ENCODE peak calls at places on chromosomes 2 and 18, in ten cellular contexts. L, H, R, X, S, B, C, A, I and U are unnamed samples.

GRCh38 chr2:12728221-12728777 is 11.6 kb downstream of the TRIB2 start:
- DNase-seq in L (no peak), H (no peak), R (no peak), X (peak), S (no peak), B (no peak), C (no peak), A (no peak), I (no peak), U (no peak)

GRCh38 chr18:80249217-80250093 is 2.1 kb upstream of the PARD6G start:
- DNase-seq in L (no peak), H (no peak), R (no peak), X (no peak), S (peak), B (no peak), C (peak), A (no peak), I (no peak), U (no peak)

GRCh38 chr2:217753460-217754200 is 249.2 kb downstream of the TNS1 start:
- DNase-seq in L (no peak), H (no peak), R (no peak), X (no peak), S (no peak), B (no peak), C (no peak), A (no peak), I (no peak), U (no peak)

GRCh38 chr18:79589601-79590091 is 90.0 kb upstream of the CTDP1 start:
- DNase-seq in L (no peak), H (no peak), R (no peak), X (peak), S (no peak), B (no peak), C (no peak), A (no peak), I (peak), U (no peak)

GRCh38 chr2:193818801-193819499 is 1624.2 kb upstream of the TMEFF2 start:
- DNase-seq in L (no peak), H (no peak), R (no peak), X (peak), S (no peak), B (no peak), C (no peak), A (no peak), I (no peak), U (no peak)

GRCh38 chr18:13513015-13513414 is 213.3 kb downstream of the FAM210A start:
- DNase-seq in L (no peak), H (no peak), R (no peak), X (no peak), S (no peak), B (no peak), C (no peak), A (no peak), I (no peak), U (no peak)

GRCh38 chr18:30991397-30991796 is 51.1 kb downstream of the DSC3 start:
- DNase-seq in L (no peak), H (no peak), R (no peak), X (no peak), S (no peak), B (no peak), C (no peak), A (no peak), I (no peak), U (no peak)

GRCh38 chr2:164542584-164543021 is 78.7 kb downstream of the GRB14 start:
- DNase-seq in L (no peak), H (peak), R (no peak), X (no peak), S (peak), B (no peak), C (peak), A (no peak), I (no peak), U (no peak)

GRCh38 chr18:62485684-62486083 is 37.1 kb upstream of the ZCCHC2 start:
- DNase-seq in L (no peak), H (peak), R (peak), X (no peak), S (peak), B (no peak), C (peak), A (no peak), I (no peak), U (no peak)

GRCh38 chr18:37553633-37554398 is 11.8 kb downstream of the CELF4 start:
- DNase-seq in L (no peak), H (no peak), R (no peak), X (peak), S (no peak), B (no peak), C (no peak), A (no peak), I (peak), U (no peak)

GRCh38 chr18:53567935-53568574 is 656.4 kb downstream of the MBD2 start:
- DNase-seq in L (no peak), H (peak), R (no peak), X (no peak), S (peak), B (no peak), C (no peak), A (peak), I (no peak), U (no peak)

GRCh38 chr2:31238126-31238905 is 4.4 kb downstream of the EHD3 start:
- DNase-seq in L (no peak), H (no peak), R (no peak), X (no peak), S (no peak), B (no peak), C (no peak), A (no peak), I (no peak), U (no peak)

GRCh38 chr2:213688129-213688528 is 403.9 kb downstream of the SPAG16 start:
- DNase-seq in L (no peak), H (no peak), R (no peak), X (no peak), S (no peak), B (no peak), C (no peak), A (no peak), I (no peak), U (no peak)

GRCh38 chr2:76984359-76984758 is 537.8 kb downstream of the LRRTM4 start:
- DNase-seq in L (no peak), H (no peak), R (no peak), X (no peak), S (no peak), B (no peak), C (no peak), A (no peak), I (no peak), U (no peak)

GRCh38 chr2:130790808-130791616 is 35.7 kb downstream of the AMER3 start:
- DNase-seq in L (no peak), H (no peak), R (no peak), X (peak), S (no peak), B (no peak), C (no peak), A (no peak), I (no peak), U (no peak)

GRCh38 chr18:3411327-3411726 is 38.6 kb upstream of the TGIF1 start:
- DNase-seq in L (no peak), H (no peak), R (no peak), X (no peak), S (no peak), B (no peak), C (no peak), A (no peak), I (no peak), U (no peak)

GRCh38 chr2:234502919-234503285 is 6.0 kb upstream of the ARL4C start:
- DNase-seq in L (no peak), H (no peak), R (no peak), X (no peak), S (peak), B (no peak), C (no peak), A (no peak), I (no peak), U (no peak)

GRCh38 chr2:114727012-114727411 is 284.6 kb downstream of the DPP10 start:
- DNase-seq in L (no peak), H (no peak), R (no peak), X (no peak), S (no peak), B (no peak), C (no peak), A (no peak), I (no peak), U (no peak)

GRCh38 chr2:219041252-219041651 is at the start of gene CFAP65:
- DNase-seq in L (peak), H (peak), R (peak), X (peak), S (no peak), B (no peak), C (peak), A (peak), I (no peak), U (no peak)

GRCh38 chr2:233791151-233791882 is 13.2 kb downstream of the MROH2A start:
- DNase-seq in L (no peak), H (no peak), R (no peak), X (peak), S (no peak), B (no peak), C (no peak), A (no peak), I (peak), U (no peak)

GRCh38 chr2:174826051-174826450 is 61.8 kb upstream of the CHRNA1 start:
- DNase-seq in L (no peak), H (peak), R (no peak), X (no peak), S (no peak), B (no peak), C (no peak), A (no peak), I (no peak), U (no peak)

GRCh38 chr18:10245517-10246175 is 208.8 kb upstream of the APCDD1 start:
- DNase-seq in L (no peak), H (no peak), R (no peak), X (no peak), S (no peak), B (no peak), C (no peak), A (no peak), I (no peak), U (no peak)

DNA sequence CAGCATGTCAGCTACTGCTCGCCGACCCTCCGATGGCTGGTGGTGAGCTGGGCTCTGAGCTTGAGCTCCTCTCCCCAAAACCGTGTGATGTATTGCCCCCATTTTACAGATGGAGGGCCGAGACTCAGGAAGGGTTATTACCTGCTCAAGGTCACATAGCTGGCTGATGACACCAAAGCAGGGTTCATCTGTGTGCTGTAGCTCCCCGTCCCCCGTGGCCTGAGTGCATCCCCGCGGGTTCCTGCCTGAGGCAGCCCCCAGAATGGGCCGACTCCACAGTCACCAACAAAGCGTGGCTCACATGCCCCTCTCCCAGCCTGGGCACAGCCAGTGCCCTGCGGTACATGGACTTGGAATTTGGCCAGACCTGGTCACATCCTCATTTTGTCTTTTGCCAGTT is 198.6 kb downstream of the TFCP2L1 start:
- DNase-seq in L (no peak), H (no peak), R (no peak), X (no peak), S (no peak), B (no peak), C (no peak), A (no peak), I (no peak), U (no peak)
- TF ChIP-seq CTCF in L (no peak), H (no peak), R (no peak), X (no peak), S (no peak), B (no peak), C (no peak), A (no peak), I (no peak), U (no peak)

GRCh38 chr2:185628985-185629384 is 109.6 kb upstream of the FSIP2 start:
- DNase-seq in L (no peak), H (no peak), R (peak), X (no peak), S (peak), B (no peak), C (peak), A (peak), I (no peak), U (no peak)
- TF ChIP-seq CTCF in L (no peak), H (no peak), R (peak), X (no peak), S (no peak), B (no peak), C (peak), A (peak), I (no peak), U (no peak)

DNA sequence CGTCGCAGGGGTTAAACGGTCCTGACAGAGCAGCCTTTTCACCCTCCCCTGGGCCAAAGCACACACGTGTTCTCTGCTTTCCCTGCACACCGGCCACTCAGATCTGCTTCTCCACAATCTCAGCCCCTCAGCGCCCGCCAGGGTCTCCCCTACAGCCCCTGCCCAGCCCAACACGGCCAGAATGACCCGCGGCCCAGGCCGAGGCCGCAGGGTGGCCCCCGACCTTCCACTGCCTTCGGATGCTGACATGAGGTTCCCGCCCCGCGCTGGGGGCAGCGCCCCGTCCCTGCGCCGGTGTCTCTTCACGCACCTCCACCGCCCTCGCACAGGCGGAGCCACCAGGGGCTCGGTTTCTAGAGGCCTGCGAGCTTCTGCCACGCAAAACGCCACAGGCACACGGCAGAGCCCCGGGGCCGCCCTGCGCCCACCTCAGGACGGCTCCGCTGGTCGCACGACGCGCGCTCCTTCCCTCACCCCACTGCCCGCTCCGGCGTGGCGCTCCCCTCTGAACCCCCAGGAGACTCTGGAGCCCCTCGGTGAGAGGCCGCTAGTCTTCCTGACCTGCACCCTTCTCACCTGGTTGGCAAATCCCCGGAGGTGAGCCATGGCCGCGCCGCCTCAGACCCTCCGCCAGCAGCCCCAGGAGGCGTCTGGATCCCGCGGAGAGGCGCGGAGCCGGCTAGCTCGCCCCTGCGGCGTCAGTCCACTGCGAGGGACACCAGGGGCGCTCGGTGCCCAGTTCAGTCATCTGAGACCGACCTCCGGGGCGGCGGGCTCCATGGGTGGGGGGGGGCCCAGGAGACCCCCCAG is 749 bp downstream of the STK25 start:
- DNase-seq in L (peak), H (peak), R (no peak), X (peak), S (peak), B (no peak), C (peak), A (peak), I (peak), U (peak)
- TF ChIP-seq CTCF in L (no peak), H (peak), R (peak), X (no peak), S (peak), B (peak), C (peak), A (peak), I (peak), U (peak)

GRCh38 chr2:191670787-191671186 is 7.1 kb upstream of the NABP1 start:
- DNase-seq in L (no peak), H (no peak), R (no peak), X (no peak), S (no peak), B (no peak), C (no peak), A (no peak), I (no peak), U (no peak)
- TF ChIP-seq CTCF in L (no peak), H (no peak), R (no peak), X (no peak), S (no peak), B (no peak), C (no peak), A (no peak), I (no peak), U (no peak)

DNA sequence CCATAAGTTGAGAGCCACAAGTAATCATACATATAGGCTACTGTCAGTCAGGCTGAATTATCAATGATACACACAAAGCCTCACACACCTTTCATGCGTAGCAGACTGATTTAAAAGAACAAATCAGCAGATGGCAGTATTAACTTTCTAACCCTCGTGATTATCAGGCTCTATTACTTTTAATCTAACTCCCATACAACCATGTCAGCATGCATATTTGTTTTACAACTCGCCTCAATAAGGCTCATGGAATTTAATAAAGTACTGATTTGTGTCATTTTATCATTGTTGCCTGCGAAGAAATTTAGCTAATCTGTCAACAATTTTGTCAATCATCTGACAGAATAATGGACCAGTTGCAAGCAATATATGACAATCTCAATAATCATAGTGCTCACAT is 82.8 kb downstream of the SLC25A12 start:
- DNase-seq in L (no peak), H (peak), R (peak), X (no peak), S (peak), B (no peak), C (peak), A (no peak), I (no peak), U (no peak)
- TF ChIP-seq CTCF in L (no peak), H (peak), R (peak), X (no peak), S (peak), B (peak), C (peak), A (peak), I (peak), U (no peak)

DNA sequence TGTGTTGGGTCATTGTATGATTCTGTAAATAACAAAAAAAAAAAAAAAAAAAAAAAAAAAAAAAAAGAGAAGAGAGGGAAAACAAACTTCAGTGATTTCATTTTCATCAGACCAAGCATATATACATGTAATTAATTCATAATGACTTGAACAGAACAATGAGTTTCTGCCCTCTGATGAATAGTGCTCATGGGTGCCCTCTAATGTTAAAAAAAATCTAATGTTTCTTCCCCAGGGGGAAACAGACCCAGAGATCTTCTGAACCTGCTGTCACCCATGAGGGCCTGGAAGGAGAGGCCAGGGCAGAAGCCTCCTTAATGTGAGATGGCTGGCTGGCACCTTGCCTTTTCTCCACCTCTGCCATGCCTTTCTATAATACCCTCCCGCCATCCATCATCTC is 289.2 kb downstream of the ZNF521 start:
- DNase-seq in L (no peak), H (no peak), R (no peak), X (no peak), S (peak), B (no peak), C (no peak), A (no peak), I (no peak), U (no peak)
- TF ChIP-seq CTCF in L (no peak), H (no peak), R (no peak), X (no peak), S (no peak), B (no peak), C (peak), A (no peak), I (no peak), U (no peak)

GRCh38 chr2:208570066-208570465 is 163.5 kb downstream of the PTH2R start:
- DNase-seq in L (no peak), H (no peak), R (no peak), X (no peak), S (no peak), B (no peak), C (no peak), A (no peak), I (no peak), U (no peak)

GRCh38 chr2:208573559-208573958 is 167.0 kb downstream of the PTH2R start:
- DNase-seq in L (no peak), H (no peak), R (no peak), X (no peak), S (no peak), B (no peak), C (no peak), A (no peak), I (no peak), U (no peak)

GRCh38 chr2:208571764-208572131 is 165.2 kb downstream of the PTH2R start:
- DNase-seq in L (no peak), H (no peak), R (no peak), X (no peak), S (no peak), B (no peak), C (no peak), A (no peak), I (no peak), U (no peak)

GRCh38 chr2:208568203-208568602 is 161.6 kb downstream of the PTH2R start:
- DNase-seq in L (no peak), H (no peak), R (no peak), X (no peak), S (no peak), B (no peak), C (no peak), A (no peak), I (no peak), U (no peak)

DNA sequence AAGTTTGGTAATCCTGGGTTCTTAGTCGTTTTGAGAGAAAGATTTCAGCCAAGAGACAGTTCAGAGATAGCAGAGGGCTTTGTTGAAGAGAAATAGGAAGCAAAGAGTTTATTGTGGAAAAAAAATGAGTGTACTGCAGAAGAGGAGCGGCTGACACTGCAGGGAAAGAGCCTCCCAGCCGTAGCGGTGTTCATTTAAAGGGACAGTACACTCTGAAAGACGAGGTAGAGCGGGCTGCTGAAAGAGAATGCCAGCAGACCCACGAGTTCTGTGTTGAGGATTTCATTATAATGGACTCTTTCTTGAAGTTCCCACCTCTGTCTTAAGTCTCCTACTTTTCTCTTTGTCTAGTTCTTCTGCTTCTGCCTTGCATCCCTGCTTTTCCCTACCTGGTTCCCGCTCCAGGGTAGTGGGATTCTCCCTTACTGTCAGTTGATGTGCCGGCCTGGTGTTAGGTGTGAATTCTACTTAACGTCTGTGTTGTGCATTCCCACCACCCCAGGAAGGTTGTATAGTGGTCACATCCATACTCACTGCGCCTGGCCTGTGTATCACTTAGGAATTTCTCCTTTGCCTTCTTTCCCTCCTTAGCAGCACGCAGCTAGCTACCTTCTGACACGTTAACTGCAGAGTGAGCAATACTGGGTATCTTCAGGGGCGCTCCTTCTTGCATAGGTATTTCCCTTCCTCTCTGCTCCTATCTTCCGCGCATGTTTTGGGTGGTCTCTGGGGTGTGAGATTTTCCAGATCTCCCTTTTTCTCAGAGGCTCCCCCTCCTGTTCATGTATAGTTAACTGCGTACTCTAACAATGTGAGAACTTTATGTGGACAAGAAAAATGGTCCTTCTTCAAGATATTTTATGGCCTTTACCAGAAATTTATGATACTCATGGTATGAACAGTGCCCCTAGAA is 164.5 kb downstream of the PTH2R start:
- DNase-seq in L (no peak), H (no peak), R (no peak), X (no peak), S (no peak), B (no peak), C (no peak), A (no peak), I (no peak), U (no peak)
- TF ChIP-seq CTCF in L (no peak), H (no peak), R (peak), X (no peak), S (no peak), B (no peak), C (no peak), A (peak), I (no peak), U (no peak)

GRCh38 chr2:75261923-75262322 is 62.6 kb upstream of the TACR1 start:
- DNase-seq in L (no peak), H (no peak), R (no peak), X (no peak), S (no peak), B (no peak), C (no peak), A (no peak), I (no peak), U (no peak)

GRCh38 chr2:75258620-75259019 is 59.3 kb upstream of the TACR1 start:
- DNase-seq in L (no peak), H (no peak), R (no peak), X (no peak), S (no peak), B (no peak), C (no peak), A (no peak), I (no peak), U (no peak)

GRCh38 chr2:75260946-75261345 is 61.6 kb upstream of the TACR1 start:
- DNase-seq in L (no peak), H (no peak), R (no peak), X (no peak), S (no peak), B (no peak), C (no peak), A (no peak), I (no peak), U (no peak)

GRCh38 chr2:75256485-75256884 is 57.2 kb upstream of the TACR1 start:
- DNase-seq in L (no peak), H (no peak), R (no peak), X (no peak), S (no peak), B (no peak), C (no peak), A (no peak), I (no peak), U (no peak)
- TF ChIP-seq CTCF in L (no peak), H (no peak), R (no peak), X (no peak), S (no peak), B (no peak), C (no peak), A (no peak), I (no peak), U (no peak)